ENCODE peak calls at places on chromosomes 12 and 14, in seven cellular contexts. Q is IMR-90, S is H1, Y is H9, R is mesenchymal stem cell, K is mesendoderm, M is trophoblast cell. I is an unnamed sample.

GRCh38 chr12:48903363-48903981 is 21.8 kb downstream of the FKBP11 start:
- DNase-seq in Q (peak), S (no peak), Y (no peak), R (peak), K (no peak), M (peak), I (no peak)

GRCh38 chr12:42145197-42145549 is 499 bp upstream of the GXYLT1 start:
- DNase-seq in Q (peak), S (no peak), Y (no peak), R (no peak), K (peak), M (no peak), I (peak)

GRCh38 chr14:52380294-52380693 is 66.2 kb downstream of the PTGER2 start:
- DNase-seq in Q (peak), S (no peak), Y (no peak), R (peak), K (no peak), M (no peak), I (no peak)

GRCh38 chr12:124514145-124514995 is 53.0 kb downstream of the NCOR2 start:
- DNase-seq in Q (no peak), S (no peak), Y (no peak), R (no peak), K (no peak), M (no peak), I (no peak)

GRCh38 chr12:45234134-45234865 is 18.4 kb downstream of the ANO6 start:
- DNase-seq in Q (peak), S (no peak), Y (peak), R (peak), K (peak), M (peak), I (peak)

GRCh38 chr14:23056956-23057756 is at the start of gene CDH24:
- DNase-seq in Q (peak), S (peak), Y (peak), R (peak), K (peak), M (peak), I (peak)

GRCh38 chr14:104436741-104437701 is 142.5 kb upstream of the C14orf180 start:
- DNase-seq in Q (no peak), S (peak), Y (peak), R (no peak), K (no peak), M (no peak), I (no peak)

GRCh38 chr14:53411110-53411509 is 258.0 kb upstream of the DDHD1 start:
- DNase-seq in Q (peak), S (no peak), Y (no peak), R (peak), K (no peak), M (peak), I (no peak)

GRCh38 chr12:117662220-117662619 is 300.8 kb upstream of the NOS1 start:
- DNase-seq in Q (no peak), S (no peak), Y (no peak), R (no peak), K (no peak), M (no peak), I (no peak)

GRCh38 chr14:61889914-61890351 is 127.7 kb downstream of the SNAPC1 start:
- DNase-seq in Q (no peak), S (no peak), Y (no peak), R (no peak), K (no peak), M (no peak), I (no peak)

GRCh38 chr12:63930971-63931370 is 86.5 kb downstream of the SRGAP1 start:
- DNase-seq in Q (peak), S (no peak), Y (no peak), R (peak), K (no peak), M (no peak), I (no peak)

GRCh38 chr14:54669759-54670630 is 103.1 kb downstream of the SAMD4A start:
- DNase-seq in Q (peak), S (no peak), Y (no peak), R (peak), K (no peak), M (no peak), I (no peak)

GRCh38 chr12:58176296-58176869 is 235.0 kb downstream of the ATP23 start:
- DNase-seq in Q (peak), S (peak), Y (peak), R (peak), K (peak), M (peak), I (peak)

GRCh38 chr12:20370001-20370381 is 1.7 kb downstream of the PDE3A start:
- DNase-seq in Q (no peak), S (peak), Y (peak), R (peak), K (peak), M (no peak), I (no peak)

GRCh38 chr12:121943926-121944325 is 25.5 kb downstream of the CFAP251 start:
- DNase-seq in Q (no peak), S (no peak), Y (no peak), R (no peak), K (no peak), M (no peak), I (no peak)

GRCh38 chr12:70180140-70180539 is 63.1 kb upstream of the CNOT2 start:
- DNase-seq in Q (no peak), S (no peak), Y (no peak), R (no peak), K (no peak), M (no peak), I (no peak)

GRCh38 chr12:91225316-91225715 is 42.7 kb upstream of the DCN start:
- DNase-seq in Q (peak), S (no peak), Y (no peak), R (peak), K (no peak), M (peak), I (no peak)

GRCh38 chr14:30645600-30645999 is 23.5 kb downstream of the SCFD1 start:
- DNase-seq in Q (no peak), S (no peak), Y (no peak), R (no peak), K (no peak), M (no peak), I (no peak)

GRCh38 chr14:34257505-34257904 is 204.5 kb downstream of the SPTSSA start:
- DNase-seq in Q (no peak), S (no peak), Y (no peak), R (no peak), K (no peak), M (peak), I (no peak)

GRCh38 chr12:9742665-9743064 is 9.8 kb upstream of the CLECL1 start:
- DNase-seq in Q (no peak), S (no peak), Y (no peak), R (no peak), K (no peak), M (no peak), I (no peak)

GRCh38 chr12:62758216-62758615 is 176.7 kb downstream of the PPM1H start:
- DNase-seq in Q (peak), S (no peak), Y (no peak), R (peak), K (no peak), M (no peak), I (no peak)

GRCh38 chr12:25906651-25907340 is 51.7 kb upstream of the RASSF8 start:
- DNase-seq in Q (no peak), S (no peak), Y (no peak), R (no peak), K (no peak), M (peak), I (no peak)

GRCh38 chr12:64304571-64304970 is 82.5 kb upstream of the KICS2 start:
- DNase-seq in Q (no peak), S (no peak), Y (no peak), R (no peak), K (no peak), M (no peak), I (no peak)

GRCh38 chr14:69363055-69363454 is 35.0 kb downstream of the ERH start:
- DNase-seq in Q (peak), S (no peak), Y (peak), R (peak), K (peak), M (no peak), I (no peak)

GRCh38 chr12:50065726-50066310 is 8.4 kb downstream of the ASIC1 start:
- DNase-seq in Q (peak), S (no peak), Y (no peak), R (no peak), K (no peak), M (peak), I (no peak)

GRCh38 chr14:52950410-52950897 is 396 bp downstream of the FERMT2 start:
- DNase-seq in Q (peak), S (peak), Y (peak), R (peak), K (peak), M (peak), I (peak)

GRCh38 chr12:52499836-52500560 is 6.9 kb upstream of the KRT6A start:
- DNase-seq in Q (peak), S (no peak), Y (no peak), R (no peak), K (no peak), M (no peak), I (no peak)

GRCh38 chr12:14948672-14949071 is 10.3 kb upstream of the ERP27 start:
- DNase-seq in Q (peak), S (no peak), Y (no peak), R (peak), K (peak), M (peak), I (no peak)
- H4K8ac ChIP-seq in Q (peak), S (no peak), Y (no peak), R (peak), K (peak), M (peak), I (no peak)

GRCh38 chr14:96501383-96501745 is 818 bp upstream of the PAPOLA start:
- DNase-seq in Q (no peak), S (no peak), Y (no peak), R (no peak), K (no peak), M (no peak), I (no peak)
- H4K8ac ChIP-seq in Q (peak), S (peak), Y (no peak), R (no peak), K (no peak), M (peak), I (no peak)

GRCh38 chr14:78688503-78688902 is 518.3 kb downstream of the NRXN3 start:
- DNase-seq in Q (no peak), S (no peak), Y (no peak), R (no peak), K (no peak), M (no peak), I (no peak)
- H4K8ac ChIP-seq in Q (no peak), S (no peak), Y (no peak), R (no peak), K (no peak), M (no peak), I (no peak)

GRCh38 chr12:120760349-120761245 is 35.0 kb downstream of the ACADS start:
- DNase-seq in Q (no peak), S (no peak), Y (no peak), R (peak), K (no peak), M (peak), I (no peak)

GRCh38 chr12:120757226-120757742 is 31.7 kb downstream of the ACADS start:
- DNase-seq in Q (no peak), S (no peak), Y (no peak), R (no peak), K (no peak), M (no peak), I (no peak)

GRCh38 chr12:120759591-120760348 is 34.1 kb downstream of the ACADS start:
- DNase-seq in Q (no peak), S (no peak), Y (no peak), R (no peak), K (no peak), M (peak), I (no peak)

GRCh38 chr12:120757949-120758348 is 32.3 kb downstream of the ACADS start:
- DNase-seq in Q (no peak), S (no peak), Y (no peak), R (no peak), K (no peak), M (no peak), I (no peak)

GRCh38 chr12:120758798-120759590 is 33.4 kb downstream of the ACADS start:
- DNase-seq in Q (no peak), S (no peak), Y (no peak), R (no peak), K (no peak), M (no peak), I (no peak)
- H4K8ac ChIP-seq in Q (no peak), S (no peak), Y (no peak), R (no peak), K (no peak), M (no peak), I (no peak)

DNA sequence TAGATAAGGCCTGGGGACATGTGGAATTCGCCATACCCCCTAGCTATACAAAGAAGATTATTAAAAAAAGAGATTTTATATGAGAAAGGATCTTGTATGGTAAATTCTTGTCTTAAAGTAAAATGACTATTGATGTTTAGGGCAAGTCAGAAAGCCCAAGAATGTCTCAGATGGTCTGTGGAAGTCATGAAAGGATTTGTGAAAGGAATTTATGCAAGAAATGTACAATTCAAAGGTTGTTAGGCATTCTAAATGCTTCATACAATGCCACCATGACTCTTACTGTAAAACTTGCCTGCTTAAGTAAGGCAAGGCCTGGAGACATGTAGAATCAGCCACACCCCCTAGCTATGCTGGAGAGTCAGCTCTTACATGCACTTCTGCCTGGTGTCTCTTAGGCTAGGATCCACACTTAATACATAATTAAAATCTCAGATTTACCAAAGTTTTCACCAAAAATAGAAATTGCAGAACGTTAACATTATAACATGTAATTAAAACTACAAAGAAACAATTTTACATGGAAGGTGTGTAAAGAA is 8.9 kb upstream of the ETNK1 start:
- DNase-seq in Q (no peak), S (no peak), Y (no peak), R (no peak), K (peak), M (peak), I (no peak)
- H4K8ac ChIP-seq in Q (no peak), S (no peak), Y (no peak), R (no peak), K (no peak), M (no peak), I (no peak)